ENCODE peak calls at places on chromosome 13, in six cellular contexts. Q is stimulated activated CD4-positive, alpha-beta T cell treated with anti-CD3 and anti-CD28 coated beads, Interleukin-2, amount 100 ng/mL, for 48 hours; M is endodermal cell; E is neural crest cell; Z is NCI-H2081; J is activated CD4-positive, CD25-positive, alpha-beta regulatory T cell treated with anti-CD3 and anti-CD28 coated beads, Interleukin-2, amount 50 U/mL, for 16 hours. V is an unnamed sample.
A peak's percentile ranks its signal among the peaks of the same experiment; 100 is the strongest.

GRCh38 chr13:99522288-99522687 is 21.0 kb downstream of the TM9SF2 start:
- DNase-seq in E (no peak), Q (no peak), J (no peak), M (no peak), Z (no peak), V (no peak)

GRCh38 chr13:28497143-28497876 is 2.4 kb upstream of the FLT1 start:
- DNase-seq in J (no peak), Q (no peak), E (no peak), M (no peak), Z (no peak), V (no peak)

GRCh38 chr13:44022196-44022595 is 142.5 kb downstream of the LACC1 start:
- DNase-seq in M (no peak), Q (no peak), J (no peak), Z (no peak), E (no peak), V (no peak)

GRCh38 chr13:35388456-35388855 is 88.0 kb downstream of the MAB21L1 start:
- DNase-seq in E (no peak), Z (no peak), Q (no peak), M (no peak), J (no peak), V (no peak)

GRCh38 chr13:41311607-41312500 is 787 bp downstream of the NAA16 start:
- DNase-seq in Z (no peak), M (peak; percentile 69), Q (peak; percentile 51), E (peak; percentile 25), J (peak; percentile 28), V (peak; percentile 72)

GRCh38 chr13:44307844-44308243 is 65.8 kb upstream of the SERP2 start:
- DNase-seq in Z (no peak), E (no peak), Q (no peak), J (no peak), M (no peak), V (no peak)

GRCh38 chr13:26919311-26919710 is 158.7 kb upstream of the GPR12 start:
- DNase-seq in M (peak; percentile 18), Q (no peak), J (no peak), E (no peak), Z (no peak), V (no peak)

GRCh38 chr13:29749401-29750177 is 100.8 kb downstream of the UBL3 start:
- DNase-seq in M (no peak), Q (no peak), E (no peak), J (no peak), Z (no peak), V (no peak)

GRCh38 chr13:41854758-41855157 is 106.2 kb downstream of the VWA8 start:
- DNase-seq in Z (no peak), M (no peak), E (no peak), J (no peak), Q (no peak), V (no peak)

GRCh38 chr13:107130516-107130915 is 562.6 kb upstream of the ARGLU1 start:
- DNase-seq in M (no peak), Z (no peak), E (no peak), J (no peak), Q (no peak), V (no peak)

GRCh38 chr13:49042476-49042875 is 66.8 kb downstream of the FNDC3A start:
- DNase-seq in Z (no peak), E (no peak), Q (no peak), M (no peak), J (no peak), V (no peak)

GRCh38 chr13:76667551-76667950 is 218.7 kb downstream of the KCTD12 start:
- DNase-seq in Q (no peak), E (no peak), J (no peak), Z (no peak), M (no peak), V (peak; percentile 32)

GRCh38 chr13:82275644-82276043 is 1606.6 kb downstream of the SLITRK1 start:
- DNase-seq in E (no peak), Z (no peak), Q (no peak), J (no peak), M (no peak), V (no peak)

GRCh38 chr13:45199716-45200115 is 1.1 kb downstream of the KCTD4 start:
- DNase-seq in J (no peak), M (no peak), E (no peak), Z (no peak), Q (no peak), V (no peak)

GRCh38 chr13:73677041-73677589 is 457.1 kb downstream of the KLF12 start:
- DNase-seq in J (no peak), M (no peak), Q (no peak), Z (no peak), E (no peak), V (no peak)

GRCh38 chr13:49649244-49649962 is 21.1 kb downstream of the ARL11 start:
- DNase-seq in J (no peak), E (no peak), Z (no peak), Q (no peak), M (no peak), V (no peak)

GRCh38 chr13:66703597-66703996 is 526.5 kb downstream of the PCDH9 start:
- DNase-seq in Q (no peak), M (no peak), E (no peak), J (no peak), Z (no peak), V (no peak)

GRCh38 chr13:79631260-79631659 is 150.3 kb downstream of the NDFIP2 start:
- DNase-seq in Z (no peak), J (no peak), Q (no peak), E (no peak), M (no peak), V (peak; percentile 45)

GRCh38 chr13:105918842-105919741 is 616.4 kb downstream of the EFNB2 start:
- DNase-seq in E (peak; percentile 11), Z (no peak), Q (no peak), M (peak; percentile 75), J (no peak), V (no peak)

GRCh38 chr13:22618002-22618401 is 562.8 kb upstream of the SGCG start:
- DNase-seq in Z (no peak), Q (no peak), J (no peak), E (no peak), M (no peak), V (no peak)

GRCh38 chr13:110536006-110536693 is 25.4 kb downstream of the RAB20 start:
- DNase-seq in E (no peak), Q (no peak), J (no peak), Z (no peak), M (no peak), V (no peak)

GRCh38 chr13:95301135-95301946 is at the start of gene ABCC4:
- DNase-seq in M (peak; percentile 91), J (peak; percentile 22), E (peak; percentile 55), Z (peak; percentile 64), Q (peak; percentile 60), V (peak; percentile 88)

GRCh38 chr13:57582032-57582431 is 49.5 kb upstream of the PCDH17 start:
- DNase-seq in M (peak; percentile 69), Q (no peak), Z (no peak), E (no peak), J (no peak), V (peak; percentile 34)

GRCh38 chr13:61728468-61728867 is 312.8 kb upstream of the PCDH20 start:
- DNase-seq in Z (no peak), M (no peak), Q (no peak), J (no peak), E (no peak), V (peak; percentile 9)

GRCh38 chr13:19713186-19713965 is 69.4 kb downstream of the PSPC1 start:
- DNase-seq in M (no peak), J (no peak), E (no peak), Q (no peak), Z (no peak), V (no peak)

GRCh38 chr13:52459668-52460067 is 4.4 kb downstream of the CKAP2 start:
- DNase-seq in E (no peak), J (no peak), Q (no peak), M (no peak), Z (no peak), V (no peak)

GRCh38 chr13:53197424-53197823 is 168.8 kb downstream of the OLFM4 start:
- DNase-seq in J (no peak), E (no peak), Z (no peak), M (no peak), Q (no peak), V (no peak)

GRCh38 chr13:113860051-113860471 is 3.8 kb downstream of the GAS6 start:
- DNase-seq in J (no peak), M (peak; percentile 74), E (no peak), Z (no peak), Q (no peak), V (peak; percentile 13)

GRCh38 chr13:73142091-73142490 is 83.3 kb downstream of the KLF5 start:
- DNase-seq in M (no peak), J (no peak), E (no peak), Q (no peak), Z (no peak), V (no peak)

GRCh38 chr13:66036024-66036614 is 1194.0 kb downstream of the PCDH9 start:
- DNase-seq in J (no peak), Z (peak; percentile 19), M (no peak), Q (no peak), E (no peak), V (peak; percentile 15)

GRCh38 chr13:110813646-110814624 is 100.4 kb downstream of the ING1 start:
- DNase-seq in Z (no peak), J (no peak), Q (no peak), E (no peak), M (no peak), V (no peak)

V was measured in D341Med.